ENCODE peak calls at places on chromosomes 3 and 15, in eight cellular contexts. K is HepG2; N is cardiac muscle cell; M is Right ventricle myocardium superior; R is activated T-cell treated with anti-CD3 and anti-CD28 coated beads, Interleukin-2, amount 50 U/mL, for 72 hours; Y is kidney glomerular epithelial cell; B is mesothelial cell of epicardium; L is aorta. X is an unnamed sample.

GRCh38 chr15:68650901-68651709 is 72.3 kb downstream of the CORO2B start:
- DNase-seq in N (peak), B (peak), R (peak), K (peak), Y (no peak), L (no peak), M (peak), X (peak)

GRCh38 chr3:128378631-128379347 is 87.9 kb downstream of the DNAJB8 start:
- DNase-seq in M (peak), B (no peak), R (no peak), N (no peak), L (peak), K (no peak), Y (peak), X (peak)

GRCh38 chr3:13273604-13274105 is 146.5 kb downstream of the NUP210 start:
- DNase-seq in M (no peak), R (no peak), B (no peak), Y (no peak), L (peak), N (no peak), K (no peak), X (no peak)

GRCh38 chr3:80675790-80676189 is 908.0 kb upstream of the ROBO1 start:
- DNase-seq in Y (no peak), L (no peak), B (no peak), N (no peak), K (no peak), M (no peak), R (no peak), X (no peak)

GRCh38 chr15:81763304-81763703 is 282.5 kb downstream of the MEX3B start:
- DNase-seq in Y (no peak), N (no peak), R (no peak), K (no peak), L (no peak), B (no peak), M (no peak), X (no peak)

GRCh38 chr3:22861426-22861825 is 341.7 kb upstream of the UBE2E2 start:
- DNase-seq in M (no peak), Y (no peak), N (no peak), K (no peak), B (no peak), R (no peak), L (no peak), X (no peak)

GRCh38 chr15:85825719-85826118 is 31.0 kb upstream of the KLHL25 start:
- DNase-seq in Y (no peak), R (no peak), M (no peak), L (no peak), B (no peak), N (no peak), K (no peak), X (no peak)

GRCh38 chr3:38835939-38836338 is 19.9 kb upstream of the SCN10A start:
- DNase-seq in N (no peak), M (no peak), Y (no peak), K (no peak), L (no peak), R (no peak), B (no peak), X (no peak)

GRCh38 chr3:72068621-72069020 is 283.7 kb upstream of the PROK2 start:
- DNase-seq in N (no peak), B (no peak), K (no peak), R (no peak), M (no peak), L (no peak), Y (no peak), X (no peak)

GRCh38 chr15:90808517-90808939 is 59.9 kb upstream of the FURIN start:
- DNase-seq in M (no peak), B (no peak), R (no peak), K (no peak), Y (no peak), L (no peak), N (no peak), X (no peak)

GRCh38 chr15:75451202-75451673 is 252 bp downstream of the SIN3A start:
- DNase-seq in Y (no peak), B (no peak), K (no peak), R (no peak), M (no peak), N (no peak), L (no peak), X (no peak)

GRCh38 chr3:24137958-24138875 is 193.1 kb downstream of the NR1D2 start:
- DNase-seq in Y (no peak), L (no peak), M (no peak), B (no peak), R (no peak), N (peak), K (no peak), X (no peak)